ENCODE peak calls at places on chromosomes 1 and 21, in six cellular contexts. J is WTC11; X is fibroblast of lung; K is amniotic stem cell; F is effector memory CD8-positive, alpha-beta T cell; N is GM23338. W is an unnamed sample.

GRCh38 chr1:35264861-35265260 is 3.6 kb upstream of the ZMYM4 start:
- DNase-seq in J (no peak), F (no peak), K (peak), N (peak), X (peak), W (no peak)

GRCh38 chr1:61323681-61324328 is 241.4 kb downstream of the NFIA start:
- DNase-seq in J (no peak), K (no peak), N (no peak), X (no peak), F (no peak), W (no peak)

GRCh38 chr1:180343931-180344406 is 113.9 kb downstream of the LHX4 start:
- DNase-seq in K (no peak), J (no peak), F (no peak), X (peak), N (no peak), W (no peak)

GRCh38 chr1:34407140-34407539 is 230.4 kb downstream of the C1orf94 start:
- DNase-seq in J (no peak), K (no peak), F (no peak), X (no peak), N (no peak), W (no peak)

GRCh38 chr1:34778381-34778780 is 2.6 kb upstream of the GJB3 start:
- DNase-seq in J (no peak), F (no peak), X (no peak), K (no peak), N (no peak), W (no peak)

GRCh38 chr21:35368326-35368725 is 319.2 kb upstream of the RUNX1 start:
- DNase-seq in X (no peak), K (no peak), J (no peak), F (no peak), N (no peak), W (no peak)

GRCh38 chr21:15084668-15085067 is 19.9 kb upstream of the NRIP1 start:
- DNase-seq in K (no peak), F (no peak), X (peak), J (no peak), N (no peak), W (no peak)

GRCh38 chr1:241647658-241648057 is 4.4 kb upstream of the WDR64 start:
- DNase-seq in K (no peak), X (peak), N (no peak), F (no peak), J (no peak), W (no peak)

GRCh38 chr1:181073638-181074037 is 14.9 kb upstream of the IER5 start:
- DNase-seq in F (no peak), X (peak), K (no peak), N (no peak), J (no peak), W (no peak)

GRCh38 chr1:203051841-203052324 is 25.6 kb downstream of the PPFIA4 start:
- DNase-seq in N (no peak), X (no peak), F (no peak), K (no peak), J (no peak), W (no peak)

GRCh38 chr1:204077979-204078696 is 5.2 kb downstream of the SOX13 start:
- DNase-seq in F (no peak), K (no peak), X (peak), N (peak), J (peak), W (no peak)

W was measured in natural killer cell.